ENCODE peak calls at places on chromosomes 13 and 19, in ten cellular contexts. M is H9; I is lower lobe of right lung; O is breast epithelium; P is CD8-positive, alpha-beta memory T cell; S is pancreas; A is naive thymus-derived CD4-positive, alpha-beta T cell; D is HepG2; K is WERI-Rb-1; N is mesenchymal stem cell. H is an unnamed sample.

GRCh38 chr19:3003046-3003445 is 25.7 kb downstream of the TLE6 start:
- DNase-seq in I (no peak), M (no peak), N (no peak), O (no peak), S (no peak), P (no peak), K (peak), A (no peak), D (no peak), H (no peak)

GRCh38 chr13:113545455-113545930 is 39.1 kb upstream of the TFDP1 start:
- DNase-seq in M (peak), O (peak), D (no peak), P (peak), K (peak), I (peak), N (peak), A (no peak), S (no peak), H (peak)

GRCh38 chr13:60019119-60019993 is 144.4 kb downstream of the DIAPH3 start:
- DNase-seq in I (no peak), M (no peak), P (no peak), D (peak), O (no peak), A (no peak), S (no peak), K (no peak), N (peak), H (no peak)

GRCh38 chr19:35403116-35403760 is 32.4 kb downstream of the GPR42 start:
- DNase-seq in K (no peak), D (no peak), S (no peak), O (no peak), M (no peak), A (no peak), N (no peak), P (no peak), I (no peak), H (no peak)

GRCh38 chr13:47455581-47455980 is 545.5 kb downstream of the SUCLA2 start:
- DNase-seq in P (no peak), N (no peak), A (no peak), K (peak), D (no peak), O (no peak), I (peak), M (no peak), S (no peak), H (no peak)

GRCh38 chr13:75329097-75329496 is 152.9 kb downstream of the TBC1D4 start:
- DNase-seq in P (no peak), A (no peak), I (no peak), D (no peak), M (no peak), O (no peak), N (no peak), S (no peak), K (no peak), H (no peak)

GRCh38 chr13:86757236-86757978 is 913.8 kb upstream of the SLITRK5 start:
- DNase-seq in M (peak), P (peak), N (no peak), O (no peak), A (no peak), S (no peak), I (no peak), D (no peak), K (no peak), H (no peak)

GRCh38 chr19:6239401-6239844 is 40.4 kb downstream of the MLLT1 start:
- DNase-seq in N (no peak), M (no peak), D (no peak), K (no peak), I (no peak), A (no peak), O (no peak), P (no peak), S (peak), H (peak)

GRCh38 chr13:106302011-106302410 is 233.5 kb downstream of the EFNB2 start:
- DNase-seq in I (no peak), K (no peak), M (no peak), D (no peak), N (no peak), S (no peak), A (no peak), O (no peak), P (no peak), H (no peak)

GRCh38 chr19:6030214-6030507 is 52.2 kb upstream of the RANBP3 start:
- DNase-seq in D (no peak), I (no peak), O (no peak), S (no peak), K (no peak), P (no peak), N (peak), A (no peak), M (no peak), H (no peak)

GRCh38 chr19:38090561-38090960 is 133.5 kb downstream of the DPF1 start:
- DNase-seq in S (no peak), D (no peak), I (no peak), A (no peak), P (no peak), K (no peak), N (no peak), O (no peak), M (no peak), H (no peak)

GRCh38 chr13:113208424-113209335 is at the start of gene PCID2:
- DNase-seq in K (peak), N (peak), I (peak), P (peak), A (peak), O (peak), S (peak), M (peak), D (peak), H (peak)

GRCh38 chr13:103625194-103625593 is 559.0 kb upstream of the SLC10A2 start:
- DNase-seq in N (no peak), K (no peak), O (no peak), M (no peak), I (no peak), S (no peak), P (no peak), A (no peak), D (no peak), H (no peak)

GRCh38 chr19:38151242-38151641 is 72.8 kb downstream of the DPF1 start:
- DNase-seq in I (no peak), M (no peak), O (no peak), P (no peak), A (no peak), K (no peak), N (no peak), S (no peak), D (no peak), H (no peak)

GRCh38 chr13:46160474-46161066 is 21.4 kb downstream of the LCP1 start:
- DNase-seq in O (no peak), P (no peak), N (peak), K (no peak), I (no peak), A (no peak), D (peak), M (no peak), S (no peak), H (no peak)

GRCh38 chr19:18203408-18203862 is 407 bp downstream of the RAB3A start:
- DNase-seq in A (no peak), M (no peak), K (peak), I (peak), S (peak), N (no peak), D (no peak), O (no peak), P (peak), H (no peak)

GRCh38 chr19:54662730-54663129 is at the start of gene LILRB4:
- DNase-seq in P (no peak), I (peak), O (no peak), A (no peak), N (no peak), D (no peak), S (no peak), M (no peak), K (no peak), H (no peak)

GRCh38 chr19:31548941-31549340 is 199.7 kb upstream of the TSHZ3 start:
- DNase-seq in S (no peak), N (peak), M (peak), A (no peak), I (no peak), D (no peak), O (no peak), K (peak), P (no peak), H (no peak)

GRCh38 chr13:50518131-50518530 is 325.4 kb downstream of the DLEU7 start:
- DNase-seq in D (no peak), S (no peak), I (no peak), O (no peak), N (no peak), P (no peak), K (no peak), A (no peak), M (no peak), H (no peak)
- H3K27ac ChIP-seq in D (no peak), S (no peak), I (no peak), O (no peak), N (no peak), P (no peak), K (no peak), A (no peak), M (no peak), H (no peak)

GRCh38 chr19:42246143-42246868 is 3.9 kb upstream of the GSK3A start:
- DNase-seq in P (no peak), N (peak), M (peak), D (no peak), I (peak), O (peak), K (peak), S (peak), A (no peak), H (no peak)
- H3K27ac ChIP-seq in P (no peak), N (peak), M (no peak), D (peak), I (peak), O (peak), K (peak), S (no peak), A (no peak), H (peak)

GRCh38 chr19:50202962-50203280 is 501 bp upstream of the MYH14 start:
- DNase-seq in O (no peak), P (no peak), D (no peak), N (no peak), S (no peak), A (no peak), M (no peak), K (no peak), I (no peak), H (no peak)

GRCh38 chr19:50205681-50206138 is 2.3 kb downstream of the MYH14 start:
- DNase-seq in I (peak), N (no peak), M (peak), P (no peak), A (no peak), O (peak), D (no peak), K (no peak), S (peak), H (no peak)

GRCh38 chr19:50204811-50205675 is 1.6 kb downstream of the MYH14 start:
- DNase-seq in I (peak), S (peak), K (no peak), D (peak), P (no peak), M (peak), N (no peak), O (peak), A (no peak), H (no peak)

GRCh38 chr19:50203281-50204080 is at the start of gene MYH14:
- DNase-seq in A (no peak), M (peak), N (no peak), D (peak), K (no peak), O (peak), S (peak), P (no peak), I (peak), H (no peak)

DNA sequence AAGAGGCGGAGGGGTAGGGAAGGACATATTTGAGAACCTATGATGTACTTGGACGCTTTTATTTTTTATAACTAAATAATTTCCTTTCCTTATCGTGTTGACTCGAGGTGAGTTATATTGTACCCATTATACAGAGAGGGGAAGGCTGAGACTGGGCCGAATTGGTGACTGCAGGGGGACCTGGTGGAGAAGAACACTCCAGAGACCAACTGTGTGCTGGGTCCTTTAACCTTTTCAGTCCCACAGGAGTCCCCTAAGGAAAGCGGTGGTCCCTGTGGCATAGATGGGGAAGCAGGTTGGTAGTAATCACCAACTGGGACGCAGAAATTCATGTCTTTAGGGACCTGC is 633 bp downstream of the MYH14 start:
- DNase-seq in A (no peak), K (no peak), S (no peak), N (no peak), M (no peak), D (no peak), P (no peak), I (no peak), O (no peak), H (no peak)
- H3K27ac ChIP-seq in A (no peak), K (no peak), S (peak), N (no peak), M (no peak), D (no peak), P (no peak), I (peak), O (peak), H (no peak)

GRCh38 chr13:99315186-99315585 is 8.0 kb upstream of the GPR183 start:
- DNase-seq in P (no peak), M (no peak), K (no peak), S (no peak), N (no peak), O (no peak), A (no peak), I (no peak), D (no peak), H (no peak)
- H3K27ac ChIP-seq in P (peak), M (no peak), K (no peak), S (no peak), N (no peak), O (no peak), A (peak), I (no peak), D (no peak), H (no peak)

H was measured in RWPE2.